ENCODE peak calls at places on chromosomes 4 and X, in five cellular contexts. H is ovary, O is SJSA1, F is prostate gland, K is Caco-2. B is an unnamed sample.
A peak's percentile ranks its signal among the peaks of the same experiment; 100 is the strongest.

GRCh38 chr4:102736636-102737549 is 23.9 kb downstream of the MANBA start:
- DNase-seq in H (no peak), O (no peak), F (no peak), K (peak; percentile 72), B (no peak)

GRCh38 chr4:151004222-151004621 is 10.9 kb downstream of the LRBA start:
- DNase-seq in H (no peak), O (no peak), F (no peak), K (no peak), B (no peak)

GRCh38 chrX:47743504-47743903 is 84.5 kb upstream of the UXT start:
- DNase-seq in H (no peak), O (no peak), F (no peak), K (no peak), B (no peak)

GRCh38 chr4:118918388-118918787 is 29.7 kb downstream of the SYNPO2 start:
- DNase-seq in H (no peak), O (peak; percentile 65), F (no peak), K (no peak), B (no peak)

GRCh38 chrX:150587585-150588503 is 19.4 kb downstream of the MTM1 start:
- DNase-seq in H (peak; percentile 39), O (peak; percentile 11), F (no peak), K (no peak), B (no peak)

GRCh38 chr4:123524958-123525628 is 128.5 kb downstream of the SPRY1 start:
- DNase-seq in H (no peak), O (peak; percentile 28), F (no peak), K (no peak), B (no peak)

GRCh38 chrX:40169193-40170086 is 71.7 kb upstream of the BCOR start:
- DNase-seq in H (peak; percentile 88), O (peak; percentile 85), F (peak; percentile 40), K (peak; percentile 68), B (no peak)

GRCh38 chr4:166143227-166143626 is 270.2 kb downstream of the TLL1 start:
- DNase-seq in H (no peak), O (peak; percentile 10), F (no peak), K (no peak), B (no peak)

GRCh38 chrX:100376581-100376980 is 33.5 kb downstream of the PCDH19 start:
- DNase-seq in H (no peak), O (no peak), F (no peak), K (no peak), B (no peak)

GRCh38 chr4:151865327-151865726 is 104.5 kb upstream of the GATB start:
- DNase-seq in H (no peak), O (no peak), F (peak; percentile 7), K (no peak), B (no peak)

GRCh38 chr4:81913427-81913878 is 441.7 kb upstream of the RASGEF1B start:
- DNase-seq in H (peak; percentile 14), O (peak; percentile 19), F (peak; percentile 6), K (peak; percentile 58), B (no peak)

GRCh38 chrX:10356979-10357378 is 200.2 kb downstream of the CLCN4 start:
- DNase-seq in H (no peak), O (no peak), F (no peak), K (no peak), B (no peak)

GRCh38 chr4:75180790-75181776 is 248.2 kb downstream of the PARM1 start:
- DNase-seq in H (no peak), O (peak; percentile 49), F (no peak), K (peak; percentile 54), B (no peak)

GRCh38 chrX:154097003-154097596 is 417 bp downstream of the MECP2 start:
- DNase-seq in H (peak; percentile 85), O (peak; percentile 50), F (peak; percentile 62), K (peak; percentile 59), B (no peak)

GRCh38 chrX:145178268-145178667 is 69.0 kb upstream of the SPANXN1 start:
- DNase-seq in H (no peak), O (no peak), F (no peak), K (no peak), B (no peak)

GRCh38 chrX:74118503-74118902 is 185.5 kb upstream of the ZCCHC13 start:
- DNase-seq in H (no peak), O (no peak), F (no peak), K (peak; percentile 39), B (no peak)

GRCh38 chr4:188960411-188961093 is 821.3 kb downstream of the TRIML1 start:
- DNase-seq in H (no peak), O (no peak), F (no peak), K (no peak), B (no peak)

GRCh38 chr4:175450446-175450845 is 361.6 kb downstream of the GPM6A start:
- DNase-seq in H (no peak), O (no peak), F (no peak), K (no peak), B (no peak)

GRCh38 chr4:183823394-183823793 is 81.7 kb upstream of the STOX2 start:
- DNase-seq in H (no peak), O (no peak), F (no peak), K (no peak), B (no peak)

GRCh38 chr4:20299515-20299914 is 47.8 kb downstream of the SLIT2 start:
- DNase-seq in H (no peak), O (peak; percentile 54), F (no peak), K (no peak), B (no peak)

GRCh38 chrX:104310084-104310483 is 55.4 kb upstream of the ESX1 start:
- DNase-seq in H (no peak), O (no peak), F (no peak), K (no peak), B (no peak)

GRCh38 chrX:153820601-153821000 is 9.7 kb downstream of the PDZD4 start:
- DNase-seq in H (no peak), O (no peak), F (no peak), K (no peak), B (no peak)

GRCh38 chr4:24686866-24687672 is 102.7 kb upstream of the DHX15 start:
- DNase-seq in H (no peak), O (peak; percentile 2), F (no peak), K (peak; percentile 47), B (no peak)

GRCh38 chr4:8439914-8440490 is 521 bp downstream of the ACOX3 start:
- DNase-seq in H (peak; percentile 35), O (no peak), F (no peak), K (no peak), B (no peak)
- H3K4me1 ChIP-seq in H (peaks cover 16% of the 10 kb centered on the region), O (peaks cover 2% of the 10 kb centered on the region), F (peaks cover 16% of the 10 kb centered on the region), K (peaks cover 7% of the 10 kb centered on the region), B (peaks cover 44% of the 10 kb centered on the region)

GRCh38 chr4:144645102-144645469 is 870 bp upstream of the HHIP start:
- DNase-seq in H (peak; percentile 36), O (no peak), F (no peak), K (no peak), B (no peak)

GRCh38 chr4:144647095-144647959 is 1.4 kb downstream of the HHIP start:
- DNase-seq in H (no peak), O (peak; percentile 54), F (no peak), K (no peak), B (no peak)

GRCh38 chr4:144644368-144645101 is 1.4 kb upstream of the HHIP start:
- DNase-seq in H (no peak), O (no peak), F (no peak), K (no peak), B (no peak)

GRCh38 chr4:144646523-144647094 is 653 bp downstream of the HHIP start:
- DNase-seq in H (peak; percentile 26), O (peak; percentile 61), F (no peak), K (no peak), B (no peak)

DNA sequence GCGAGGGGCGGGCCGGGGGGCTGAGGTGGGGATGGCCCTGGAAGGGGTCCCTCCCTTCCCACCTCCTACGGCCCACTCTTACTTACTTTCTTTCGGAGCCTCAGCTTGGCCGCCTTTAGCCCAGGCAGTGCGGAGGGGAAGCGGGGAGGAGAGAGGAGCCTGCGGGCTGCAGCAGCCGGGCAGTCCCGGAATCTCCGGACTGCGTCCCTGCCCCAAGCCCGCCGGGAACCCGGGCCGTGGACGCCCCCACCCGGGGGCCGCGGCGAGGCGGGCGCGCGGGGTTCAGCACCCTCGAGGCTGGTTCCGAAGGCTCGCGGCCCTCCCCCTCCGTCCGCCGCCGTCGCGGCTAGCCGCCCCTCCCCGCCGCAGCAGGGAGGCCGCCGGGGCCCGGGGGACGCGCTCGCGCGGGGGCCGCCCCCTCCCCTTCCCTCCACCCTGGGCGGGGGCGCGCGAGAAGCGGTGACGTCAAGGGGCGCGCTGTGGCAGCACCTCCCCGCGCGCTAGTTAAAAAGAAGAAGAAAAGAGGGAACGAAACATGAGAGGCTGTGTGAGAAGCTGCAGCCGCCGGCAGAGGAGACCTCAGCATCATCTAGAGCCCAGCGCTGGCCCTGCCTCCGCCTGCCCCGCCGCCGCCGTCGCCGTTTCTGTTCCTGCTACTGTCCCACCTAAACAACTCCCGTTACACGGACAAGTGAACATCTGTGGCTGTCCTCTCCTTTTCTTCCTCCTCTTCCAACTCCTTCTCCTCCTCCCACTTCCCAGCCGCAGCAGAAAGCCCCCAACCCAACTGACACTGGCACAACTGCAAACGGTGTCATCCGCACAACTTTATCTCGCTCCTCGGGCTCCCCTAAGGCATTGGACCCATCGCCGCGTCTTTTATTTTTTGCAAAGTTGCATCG is at the start of gene HHIP:
- DNase-seq in H (peak; percentile 72), O (peak; percentile 65), F (no peak), K (no peak), B (no peak)
- H3K4me1 ChIP-seq in H (no peaks in the 10 kb centered on the region), O (peaks cover 42% of the 10 kb centered on the region), F (no peaks in the 10 kb centered on the region), K (no peaks in the 10 kb centered on the region), B (no peaks in the 10 kb centered on the region)

GRCh38 chr4:70667710-70668535 is 1.6 kb upstream of the JCHAIN start:
- DNase-seq in H (no peak), O (no peak), F (no peak), K (no peak), B (no peak)
- H3K4me1 ChIP-seq in H (no peaks in the 10 kb centered on the region), O (no peaks in the 10 kb centered on the region), F (no peaks in the 10 kb centered on the region), K (peaks cover 5% of the 10 kb centered on the region), B (no peaks in the 10 kb centered on the region)

DNA sequence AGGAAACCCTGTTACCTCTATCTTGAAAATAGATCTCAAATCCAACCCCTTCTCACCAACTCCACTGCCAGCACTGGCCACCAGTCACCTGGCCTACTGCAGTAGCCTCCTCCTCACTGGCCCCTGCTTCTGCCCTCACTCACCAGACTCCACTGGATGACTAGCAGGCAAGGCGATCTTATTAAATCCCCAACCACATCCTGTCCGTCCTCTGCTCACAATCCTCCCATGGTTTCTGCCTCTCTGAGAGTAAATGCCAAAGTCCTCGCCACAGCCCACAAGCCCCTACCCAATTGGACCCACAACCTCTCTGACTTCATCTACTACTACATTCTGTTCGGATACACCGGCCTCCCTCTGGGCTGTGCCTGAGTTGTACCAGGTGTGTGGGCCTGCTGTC is 5.4 kb upstream of the PIM2 start:
- DNase-seq in H (no peak), O (no peak), F (no peak), K (no peak), B (no peak)
- H3K4me1 ChIP-seq in H (no peaks in the 10 kb centered on the region), O (peaks cover 7% of the 10 kb centered on the region), F (no peaks in the 10 kb centered on the region), K (no peaks in the 10 kb centered on the region), B (no peaks in the 10 kb centered on the region)